ENCODE peak calls at places on chromosomes 1 and 21, in eight cellular contexts. D is MM.1S, X is lower leg skin, K is GM10248, L is cardiac fibroblast, F is Calu3, I is right lobe of liver, V is fibroblast of lung. A is an unnamed sample.

GRCh38 chr1:62070384-62071011 is 124.2 kb upstream of the L1TD1 start:
- DNase-seq in D (no peak), X (no peak), K (no peak), L (peak; percentile 46), F (peak; percentile 14), I (no peak), V (peak; percentile 42), A (no peak)

GRCh38 chr1:22676916-22677601 is 24.0 kb downstream of the C1QB start:
- DNase-seq in D (no peak), X (no peak), K (no peak), L (no peak), F (no peak), I (no peak), V (no peak), A (no peak)

GRCh38 chr1:75615664-75616435 is 4.9 kb upstream of the SLC44A5 start:
- DNase-seq in D (peak; percentile 55), X (peak; percentile 80), K (peak; percentile 35), L (peak; percentile 23), F (peak; percentile 27), I (peak; percentile 51), V (peak; percentile 24), A (peak; percentile 62)

GRCh38 chr21:45405819-45406762 is 1.1 kb downstream of the COL18A1 start:
- DNase-seq in D (no peak), X (no peak), K (no peak), L (peak; percentile 68), F (peak; percentile 31), I (peak; percentile 56), V (peak; percentile 42), A (no peak)

GRCh38 chr1:5822266-5822665 is 170.0 kb downstream of the NPHP4 start:
- DNase-seq in D (no peak), X (no peak), K (no peak), L (no peak), F (no peak), I (no peak), V (no peak), A (no peak)

GRCh38 chr1:94319319-94320180 is 82.2 kb upstream of the ARHGAP29 start:
- DNase-seq in D (no peak), X (no peak), K (no peak), L (no peak), F (no peak), I (no peak), V (no peak), A (no peak)

GRCh38 chr1:178645826-178646200 is 79.2 kb upstream of the RALGPS2 start:
- DNase-seq in D (no peak), X (no peak), K (no peak), L (peak; percentile 68), F (no peak), I (no peak), V (peak; percentile 29), A (no peak)

GRCh38 chr1:63274979-63275378 is 47.4 kb upstream of the FOXD3 start:
- DNase-seq in D (no peak), X (no peak), K (no peak), L (no peak), F (no peak), I (no peak), V (no peak), A (no peak)

GRCh38 chr1:205699416-205699815 is 19.1 kb upstream of the SLC45A3 start:
- DNase-seq in D (no peak), X (no peak), K (no peak), L (no peak), F (no peak), I (no peak), V (no peak), A (no peak)

GRCh38 chr1:21865609-21865942 is 53.5 kb downstream of the LDLRAD2 start:
- DNase-seq in D (peak; percentile 77), X (no peak), K (no peak), L (no peak), F (no peak), I (no peak), V (no peak), A (no peak)

GRCh38 chr1:83055391-83056170 is 943.4 kb downstream of the TTLL7 start:
- DNase-seq in D (no peak), X (no peak), K (no peak), L (no peak), F (peak; percentile 65), I (no peak), V (no peak), A (no peak)

GRCh38 chr1:6472391-6472790 is 6.4 kb upstream of the TNFRSF25 start:
- DNase-seq in D (no peak), X (no peak), K (no peak), L (no peak), F (peak; percentile 54), I (peak; percentile 46), V (no peak), A (no peak)

GRCh38 chr1:117659565-117660264 is 53.9 kb downstream of the TENT5C start:
- DNase-seq in D (peak; percentile 71), X (peak; percentile 39), K (no peak), L (no peak), F (no peak), I (no peak), V (no peak), A (no peak)

GRCh38 chr1:30908446-30908885 is at the start of gene SDC3:
- DNase-seq in D (peak; percentile 25), X (no peak), K (peak; percentile 56), L (no peak), F (peak; percentile 37), I (no peak), V (no peak), A (peak; percentile 70)

GRCh38 chr1:9908846-9909221 is 1.2 kb downstream of the CTNNBIP1 start:
- DNase-seq in D (no peak), X (no peak), K (no peak), L (no peak), F (no peak), I (no peak), V (no peak), A (no peak)

GRCh38 chr1:58780586-58781452 is 3.0 kb downstream of the JUN start:
- DNase-seq in D (no peak), X (no peak), K (no peak), L (peak; percentile 39), F (peak; percentile 28), I (no peak), V (peak; percentile 25), A (no peak)

GRCh38 chr1:58781541-58782307 is 2.1 kb downstream of the JUN start:
- DNase-seq in D (peak; percentile 22), X (peak; percentile 94), K (peak; percentile 54), L (peak; percentile 74), F (peak; percentile 78), I (peak; percentile 76), V (peak; percentile 84), A (peak; percentile 53)

GRCh38 chr1:58783090-58783992 is 506 bp downstream of the JUN start:
- DNase-seq in D (peak; percentile 70), X (peak; percentile 93), K (peak; percentile 31), L (peak; percentile 67), F (peak; percentile 39), I (peak; percentile 76), V (peak; percentile 64), A (peak; percentile 49)

GRCh38 chr1:58783993-58784757 is at the start of gene JUN:
- DNase-seq in D (peak; percentile 99), X (peak; percentile 100), K (peak; percentile 98), L (peak; percentile 100), F (peak; percentile 98), I (peak; percentile 100), V (peak; percentile 100), A (peak; percentile 99)

DNA sequence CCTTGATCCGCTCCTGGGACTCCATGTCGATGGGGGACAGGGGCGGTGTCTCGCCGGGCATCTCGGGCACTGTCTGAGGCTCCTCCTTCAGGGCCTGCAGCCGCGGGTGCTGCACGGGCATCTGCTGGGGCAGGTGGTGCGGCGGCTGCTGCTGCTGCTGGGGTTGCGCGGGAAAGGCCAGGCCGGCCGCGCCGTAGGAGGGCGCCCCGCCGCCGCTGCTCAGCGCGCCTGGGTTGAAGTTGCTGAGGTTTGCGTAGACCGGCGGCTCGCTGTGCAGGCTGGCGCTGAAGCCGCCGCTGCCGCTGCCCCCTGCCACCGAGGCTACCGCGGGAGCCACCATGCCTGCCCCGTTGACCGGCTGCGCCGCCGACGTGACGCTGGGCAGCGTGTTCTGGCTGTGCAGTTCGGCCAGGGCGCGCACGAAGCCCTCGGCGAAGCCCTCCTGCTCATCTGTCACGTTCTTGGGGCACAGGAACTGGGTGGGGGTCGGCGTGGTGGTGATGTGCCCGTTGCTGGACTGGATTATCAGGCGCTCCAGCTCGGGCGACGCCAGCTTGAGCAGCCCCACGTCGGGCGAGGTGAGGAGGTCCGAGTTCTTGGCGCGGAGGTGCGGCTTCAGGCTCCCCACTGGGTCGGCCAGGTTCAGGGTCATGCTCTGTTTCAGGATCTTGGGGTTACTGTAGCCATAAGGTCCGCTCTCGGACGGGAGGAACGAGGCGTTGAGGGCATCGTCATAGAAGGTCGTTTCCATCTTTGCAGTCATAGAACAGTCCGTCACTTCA is 1.3 kb downstream of the JUN start:
- DNase-seq in D (peak; percentile 55), X (peak; percentile 92), K (peak; percentile 67), L (peak; percentile 53), F (peak; percentile 60), I (peak; percentile 80), V (peak; percentile 42), A (peak; percentile 79)
- TF ChIP-seq CTCF in D (peak; percentile 32), X (no peak), K (peak; percentile 73), L (no peak), F (no peak), I (peak; percentile 24), V (no peak), A (peak; percentile 76)

GRCh38 chr21:36706951-36707762 is 8.2 kb downstream of the SIM2 start:
- DNase-seq in D (no peak), X (peak; percentile 78), K (no peak), L (peak; percentile 49), F (no peak), I (no peak), V (peak; percentile 34), A (peak; percentile 30)
- TF ChIP-seq CTCF in D (no peak), X (no peak), K (no peak), L (no peak), F (no peak), I (no peak), V (peak; percentile 18), A (no peak)

DNA sequence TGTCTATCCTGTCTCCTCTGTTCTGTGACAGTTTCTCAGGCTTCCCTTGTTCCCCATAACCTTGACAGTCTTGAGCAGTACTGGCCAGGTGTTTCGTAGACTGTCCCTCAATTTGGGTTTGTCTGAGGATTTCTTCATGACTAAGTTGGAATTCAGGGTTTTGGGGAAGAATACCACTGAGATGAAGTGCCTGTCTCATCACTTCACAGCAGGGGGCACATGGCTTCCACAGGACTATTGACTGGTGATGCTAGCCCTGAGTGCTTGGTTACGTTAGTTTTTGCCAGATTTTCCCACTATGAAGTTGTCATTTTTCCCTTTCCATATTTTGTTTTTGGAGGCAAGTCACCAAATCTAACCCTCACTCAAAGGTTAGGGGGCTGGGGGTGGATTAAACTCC is 45.7 kb downstream of the CDCP2 start:
- DNase-seq in D (no peak), X (no peak), K (no peak), L (peak; percentile 42), F (no peak), I (no peak), V (peak; percentile 11), A (no peak)
- TF ChIP-seq CTCF in D (no peak), X (no peak), K (no peak), L (peak; percentile 29), F (no peak), I (no peak), V (peak; percentile 25), A (no peak)

GRCh38 chr1:173430707-173431662 is 46.1 kb upstream of the PRDX6 start:
- DNase-seq in D (peak; percentile 95), X (peak; percentile 97), K (peak; percentile 59), L (peak; percentile 96), F (peak; percentile 91), I (peak; percentile 82), V (peak; percentile 93), A (peak; percentile 42)
- TF ChIP-seq CTCF in D (peak; percentile 99), X (no peak), K (peak; percentile 74), L (peak; percentile 89), F (peak; percentile 85), I (peak; percentile 94), V (peak; percentile 86), A (peak; percentile 81)

A was measured in GM13977.